ENCODE peak calls at places on chromosomes 13 and 19, in ten cellular contexts. One of them, this sample, is unnamed. For H3K4me1, the result is how much of the 10 kb centered on the place peaks cover.

GRCh38 chr13:39941236-39941635 is 285.8 kb downstream of the COG6 start:
- DNase-seq in A673: no peak
- DNase-seq in fibroblast of lung: no peak
- DNase-seq in colonic mucosa: no peak
- DNase-seq in A549: no peak
- DNase-seq in CD4-positive, alpha-beta memory T cell: no peak
- DNase-seq in IMR-90: no peak
- DNase-seq in heart right ventricle: no peak
- DNase-seq in cardiac muscle cell: no peak
- DNase-seq in CD8-positive, alpha-beta memory T cell: no peak
- DNase-seq in this sample: no peak

GRCh38 chr13:96391606-96392005 is 301.7 kb downstream of the HS6ST3 start:
- DNase-seq in cardiac muscle cell: no peak
- DNase-seq in IMR-90: no peak
- DNase-seq in fibroblast of lung: no peak
- DNase-seq in colonic mucosa: no peak
- DNase-seq in A673: no peak
- DNase-seq in CD4-positive, alpha-beta memory T cell: no peak
- DNase-seq in heart right ventricle: no peak
- DNase-seq in A549: no peak
- DNase-seq in CD8-positive, alpha-beta memory T cell: no peak
- DNase-seq in this sample: no peak

GRCh38 chr19:3389876-3390361 is 23.5 kb downstream of the NFIC start:
- DNase-seq in CD8-positive, alpha-beta memory T cell: no peak
- DNase-seq in cardiac muscle cell: no peak
- DNase-seq in colonic mucosa: peak
- DNase-seq in fibroblast of lung: no peak
- DNase-seq in CD4-positive, alpha-beta memory T cell: no peak
- DNase-seq in IMR-90: peak
- DNase-seq in heart right ventricle: no peak
- DNase-seq in A673: no peak
- DNase-seq in A549: no peak
- DNase-seq in this sample: no peak

GRCh38 chr19:49430172-49430677 is 5.0 kb downstream of the GFY start:
- DNase-seq in CD4-positive, alpha-beta memory T cell: no peak
- DNase-seq in A549: no peak
- DNase-seq in CD8-positive, alpha-beta memory T cell: no peak
- DNase-seq in heart right ventricle: no peak
- DNase-seq in IMR-90: no peak
- DNase-seq in fibroblast of lung: no peak
- DNase-seq in A673: no peak
- DNase-seq in colonic mucosa: no peak
- DNase-seq in cardiac muscle cell: no peak
- DNase-seq in this sample: no peak

GRCh38 chr13:75372517-75372916 is 109.5 kb downstream of the TBC1D4 start:
- DNase-seq in IMR-90: peak
- DNase-seq in fibroblast of lung: no peak
- DNase-seq in A549: peak
- DNase-seq in cardiac muscle cell: peak
- DNase-seq in CD8-positive, alpha-beta memory T cell: peak
- DNase-seq in A673: peak
- DNase-seq in CD4-positive, alpha-beta memory T cell: peak
- DNase-seq in heart right ventricle: peak
- DNase-seq in colonic mucosa: peak
- DNase-seq in this sample: no peak

GRCh38 chr13:50192272-50192813 is 177.1 kb downstream of the KCNRG start:
- DNase-seq in A549: no peak
- DNase-seq in CD8-positive, alpha-beta memory T cell: no peak
- DNase-seq in heart right ventricle: no peak
- DNase-seq in colonic mucosa: no peak
- DNase-seq in A673: no peak
- DNase-seq in fibroblast of lung: no peak
- DNase-seq in CD4-positive, alpha-beta memory T cell: no peak
- DNase-seq in cardiac muscle cell: no peak
- DNase-seq in IMR-90: no peak
- DNase-seq in this sample: no peak

GRCh38 chr13:53821632-53822031 is 793.0 kb downstream of the OLFM4 start:
- DNase-seq in CD4-positive, alpha-beta memory T cell: no peak
- DNase-seq in CD8-positive, alpha-beta memory T cell: no peak
- DNase-seq in heart right ventricle: no peak
- DNase-seq in fibroblast of lung: no peak
- DNase-seq in cardiac muscle cell: no peak
- DNase-seq in colonic mucosa: no peak
- DNase-seq in A549: no peak
- DNase-seq in IMR-90: no peak
- DNase-seq in A673: no peak
- DNase-seq in this sample: no peak

GRCh38 chr13:111567637-111568036 is 247.2 kb downstream of the TEX29 start:
- DNase-seq in fibroblast of lung: no peak
- DNase-seq in A673: no peak
- DNase-seq in colonic mucosa: no peak
- DNase-seq in heart right ventricle: no peak
- DNase-seq in CD4-positive, alpha-beta memory T cell: no peak
- DNase-seq in A549: no peak
- DNase-seq in cardiac muscle cell: no peak
- DNase-seq in IMR-90: no peak
- DNase-seq in CD8-positive, alpha-beta memory T cell: no peak
- DNase-seq in this sample: no peak

GRCh38 chr19:42276284-42276683 is 7.2 kb downstream of the CIC start:
- DNase-seq in heart right ventricle: peak
- DNase-seq in cardiac muscle cell: no peak
- DNase-seq in A549: no peak
- DNase-seq in IMR-90: no peak
- DNase-seq in CD4-positive, alpha-beta memory T cell: no peak
- DNase-seq in fibroblast of lung: no peak
- DNase-seq in A673: no peak
- DNase-seq in CD8-positive, alpha-beta memory T cell: no peak
- DNase-seq in colonic mucosa: no peak
- DNase-seq in this sample: no peak

GRCh38 chr19:42279148-42279901 is 10.3 kb downstream of the CIC start:
- DNase-seq in IMR-90: no peak
- DNase-seq in cardiac muscle cell: no peak
- DNase-seq in CD4-positive, alpha-beta memory T cell: peak
- DNase-seq in colonic mucosa: no peak
- DNase-seq in heart right ventricle: peak
- DNase-seq in A549: no peak
- DNase-seq in A673: no peak
- DNase-seq in fibroblast of lung: no peak
- DNase-seq in CD8-positive, alpha-beta memory T cell: no peak
- DNase-seq in this sample: no peak

GRCh38 chr19:42276821-42277220 is 7.8 kb downstream of the CIC start:
- DNase-seq in IMR-90: no peak
- DNase-seq in CD4-positive, alpha-beta memory T cell: no peak
- DNase-seq in CD8-positive, alpha-beta memory T cell: no peak
- DNase-seq in fibroblast of lung: no peak
- DNase-seq in colonic mucosa: no peak
- DNase-seq in heart right ventricle: no peak
- DNase-seq in A673: no peak
- DNase-seq in cardiac muscle cell: no peak
- DNase-seq in A549: no peak
- DNase-seq in this sample: no peak

GRCh38 chr19:42279902-42280760 is 11.1 kb downstream of the CIC start:
- DNase-seq in A549: peak
- DNase-seq in cardiac muscle cell: peak
- DNase-seq in IMR-90: peak
- DNase-seq in heart right ventricle: peak
- DNase-seq in fibroblast of lung: peak
- DNase-seq in CD8-positive, alpha-beta memory T cell: peak
- DNase-seq in A673: peak
- DNase-seq in colonic mucosa: peak
- DNase-seq in CD4-positive, alpha-beta memory T cell: peak
- DNase-seq in this sample: peak

DNA sequence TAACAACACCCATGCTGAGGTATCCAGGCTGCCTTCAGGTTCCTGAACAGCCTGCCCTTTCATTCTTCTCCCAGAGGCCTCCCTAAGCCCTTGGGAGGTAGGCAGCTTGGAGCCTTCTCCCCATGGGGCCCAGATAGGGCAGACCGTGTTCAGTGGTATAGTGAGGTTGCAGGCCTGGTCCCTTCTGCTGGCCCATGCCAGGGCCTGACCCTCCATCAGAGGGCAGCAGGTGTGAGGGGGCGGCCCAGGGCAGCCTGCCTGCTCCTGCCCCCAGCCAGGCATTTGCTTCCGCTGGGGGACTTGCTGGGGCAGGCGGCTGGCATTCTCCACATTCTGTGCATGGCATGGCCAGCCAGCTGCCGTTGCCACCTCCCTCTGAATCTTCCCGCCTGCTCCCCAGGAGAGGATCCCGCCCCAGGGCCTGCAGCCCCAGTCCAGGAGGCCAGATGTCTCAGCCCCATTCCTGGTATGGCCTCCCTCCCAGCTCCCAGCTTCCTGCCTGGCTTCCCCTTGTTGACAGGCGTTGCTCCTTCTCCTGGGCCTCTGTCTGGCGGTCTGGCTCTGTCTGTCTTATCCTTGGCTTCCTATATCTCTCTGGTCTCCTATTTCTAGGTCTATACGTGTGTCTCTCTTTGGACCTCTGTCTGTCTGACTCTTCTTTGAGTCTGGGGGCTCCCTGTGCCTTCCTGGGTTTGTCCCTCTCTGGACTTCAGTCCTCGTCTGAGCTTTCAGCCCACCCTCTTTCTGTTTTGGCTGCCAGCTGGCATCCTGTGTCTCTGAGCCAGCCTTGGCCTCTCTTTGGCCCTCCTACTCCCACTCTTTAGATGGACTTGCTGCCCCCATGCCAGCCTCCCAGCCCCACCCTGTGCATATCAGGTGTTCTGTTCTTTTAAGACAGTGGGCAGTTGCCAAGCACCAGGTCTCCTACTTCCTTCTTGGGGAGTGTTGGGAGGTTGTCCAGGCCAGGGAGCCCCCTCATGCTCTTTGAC is 9.1 kb downstream of the CIC start:
- DNase-seq in IMR-90: no peak
- DNase-seq in cardiac muscle cell: peak
- DNase-seq in CD8-positive, alpha-beta memory T cell: no peak
- DNase-seq in colonic mucosa: peak
- DNase-seq in CD4-positive, alpha-beta memory T cell: no peak
- DNase-seq in A673: no peak
- DNase-seq in fibroblast of lung: peak
- DNase-seq in A549: no peak
- DNase-seq in heart right ventricle: peak
- DNase-seq in this sample: no peak
- H3K4me1 ChIP-seq in IMR-90: under half
- H3K4me1 ChIP-seq in cardiac muscle cell: under half
- H3K4me1 ChIP-seq in CD8-positive, alpha-beta memory T cell: half or more
- H3K4me1 ChIP-seq in colonic mucosa: under half
- H3K4me1 ChIP-seq in CD4-positive, alpha-beta memory T cell: half or more
- H3K4me1 ChIP-seq in A673: under half
- H3K4me1 ChIP-seq in fibroblast of lung: under half
- H3K4me1 ChIP-seq in A549: under half
- H3K4me1 ChIP-seq in heart right ventricle: half or more
- H3K4me1 ChIP-seq in this sample: under half

GRCh38 chr19:34299576-34299975 is 45.2 kb downstream of the GARRE1 start:
- DNase-seq in A673: no peak
- DNase-seq in CD4-positive, alpha-beta memory T cell: no peak
- DNase-seq in A549: no peak
- DNase-seq in cardiac muscle cell: no peak
- DNase-seq in heart right ventricle: no peak
- DNase-seq in IMR-90: no peak
- DNase-seq in fibroblast of lung: no peak
- DNase-seq in colonic mucosa: no peak
- DNase-seq in CD8-positive, alpha-beta memory T cell: no peak
- DNase-seq in this sample: no peak

GRCh38 chr19:34298891-34299510 is 44.6 kb downstream of the GARRE1 start:
- DNase-seq in IMR-90: no peak
- DNase-seq in A673: no peak
- DNase-seq in cardiac muscle cell: no peak
- DNase-seq in fibroblast of lung: no peak
- DNase-seq in colonic mucosa: peak
- DNase-seq in A549: no peak
- DNase-seq in CD8-positive, alpha-beta memory T cell: no peak
- DNase-seq in CD4-positive, alpha-beta memory T cell: no peak
- DNase-seq in heart right ventricle: no peak
- DNase-seq in this sample: no peak

GRCh38 chr19:34291235-34291634 is 36.9 kb downstream of the GARRE1 start:
- DNase-seq in colonic mucosa: no peak
- DNase-seq in A549: no peak
- DNase-seq in CD8-positive, alpha-beta memory T cell: no peak
- DNase-seq in CD4-positive, alpha-beta memory T cell: no peak
- DNase-seq in IMR-90: no peak
- DNase-seq in fibroblast of lung: no peak
- DNase-seq in cardiac muscle cell: no peak
- DNase-seq in heart right ventricle: no peak
- DNase-seq in A673: no peak
- DNase-seq in this sample: no peak

GRCh38 chr19:34300380-34300779 is 46.0 kb downstream of the GARRE1 start:
- DNase-seq in heart right ventricle: no peak
- DNase-seq in A549: no peak
- DNase-seq in colonic mucosa: peak
- DNase-seq in A673: no peak
- DNase-seq in IMR-90: no peak
- DNase-seq in fibroblast of lung: no peak
- DNase-seq in CD4-positive, alpha-beta memory T cell: no peak
- DNase-seq in CD8-positive, alpha-beta memory T cell: no peak
- DNase-seq in cardiac muscle cell: no peak
- DNase-seq in this sample: no peak

GRCh38 chr19:34295103-34295502 is 40.7 kb downstream of the GARRE1 start:
- DNase-seq in colonic mucosa: no peak
- DNase-seq in IMR-90: no peak
- DNase-seq in fibroblast of lung: no peak
- DNase-seq in CD4-positive, alpha-beta memory T cell: no peak
- DNase-seq in A549: no peak
- DNase-seq in cardiac muscle cell: no peak
- DNase-seq in heart right ventricle: no peak
- DNase-seq in A673: no peak
- DNase-seq in CD8-positive, alpha-beta memory T cell: no peak
- DNase-seq in this sample: no peak
- H3K4me1 ChIP-seq in colonic mucosa: under half
- H3K4me1 ChIP-seq in IMR-90: under half
- H3K4me1 ChIP-seq in fibroblast of lung: under half
- H3K4me1 ChIP-seq in CD4-positive, alpha-beta memory T cell: under half
- H3K4me1 ChIP-seq in A549: under half
- H3K4me1 ChIP-seq in cardiac muscle cell: under half
- H3K4me1 ChIP-seq in heart right ventricle: under half
- H3K4me1 ChIP-seq in A673: under half
- H3K4me1 ChIP-seq in CD8-positive, alpha-beta memory T cell: under half
- H3K4me1 ChIP-seq in this sample: under half

GRCh38 chr19:58556633-58557252 is 1.7 kb downstream of the UBE2M start:
- DNase-seq in cardiac muscle cell: no peak
- DNase-seq in A673: no peak
- DNase-seq in CD8-positive, alpha-beta memory T cell: no peak
- DNase-seq in CD4-positive, alpha-beta memory T cell: no peak
- DNase-seq in heart right ventricle: no peak
- DNase-seq in A549: no peak
- DNase-seq in colonic mucosa: peak
- DNase-seq in fibroblast of lung: no peak
- DNase-seq in IMR-90: no peak
- DNase-seq in this sample: no peak
- H3K4me1 ChIP-seq in cardiac muscle cell: under half
- H3K4me1 ChIP-seq in A673: under half
- H3K4me1 ChIP-seq in CD8-positive, alpha-beta memory T cell: half or more
- H3K4me1 ChIP-seq in CD4-positive, alpha-beta memory T cell: half or more
- H3K4me1 ChIP-seq in heart right ventricle: half or more
- H3K4me1 ChIP-seq in A549: under half
- H3K4me1 ChIP-seq in colonic mucosa: under half
- H3K4me1 ChIP-seq in fibroblast of lung: under half
- H3K4me1 ChIP-seq in IMR-90: under half
- H3K4me1 ChIP-seq in this sample: under half

GRCh38 chr19:29668746-29669609 is 3.7 kb downstream of the PLEKHF1 start:
- DNase-seq in IMR-90: no peak
- DNase-seq in CD4-positive, alpha-beta memory T cell: no peak
- DNase-seq in cardiac muscle cell: no peak
- DNase-seq in colonic mucosa: no peak
- DNase-seq in A673: no peak
- DNase-seq in CD8-positive, alpha-beta memory T cell: no peak
- DNase-seq in heart right ventricle: no peak
- DNase-seq in fibroblast of lung: no peak
- DNase-seq in A549: no peak
- DNase-seq in this sample: no peak

GRCh38 chr19:29666634-29667389 is 1.6 kb downstream of the PLEKHF1 start:
- DNase-seq in IMR-90: peak
- DNase-seq in fibroblast of lung: peak
- DNase-seq in CD4-positive, alpha-beta memory T cell: peak
- DNase-seq in A673: peak
- DNase-seq in colonic mucosa: peak
- DNase-seq in heart right ventricle: peak
- DNase-seq in A549: no peak
- DNase-seq in cardiac muscle cell: peak
- DNase-seq in CD8-positive, alpha-beta memory T cell: no peak
- DNase-seq in this sample: no peak

GRCh38 chr19:29665826-29666633 is 769 bp downstream of the PLEKHF1 start:
- DNase-seq in heart right ventricle: peak
- DNase-seq in colonic mucosa: peak
- DNase-seq in IMR-90: peak
- DNase-seq in A549: no peak
- DNase-seq in A673: no peak
- DNase-seq in CD4-positive, alpha-beta memory T cell: peak
- DNase-seq in fibroblast of lung: peak
- DNase-seq in CD8-positive, alpha-beta memory T cell: peak
- DNase-seq in cardiac muscle cell: peak
- DNase-seq in this sample: no peak

GRCh38 chr19:29667941-29668340 is 2.7 kb downstream of the PLEKHF1 start:
- DNase-seq in CD4-positive, alpha-beta memory T cell: peak
- DNase-seq in A673: no peak
- DNase-seq in colonic mucosa: no peak
- DNase-seq in cardiac muscle cell: no peak
- DNase-seq in fibroblast of lung: no peak
- DNase-seq in A549: no peak
- DNase-seq in IMR-90: no peak
- DNase-seq in CD8-positive, alpha-beta memory T cell: peak
- DNase-seq in heart right ventricle: no peak
- DNase-seq in this sample: no peak

DNA sequence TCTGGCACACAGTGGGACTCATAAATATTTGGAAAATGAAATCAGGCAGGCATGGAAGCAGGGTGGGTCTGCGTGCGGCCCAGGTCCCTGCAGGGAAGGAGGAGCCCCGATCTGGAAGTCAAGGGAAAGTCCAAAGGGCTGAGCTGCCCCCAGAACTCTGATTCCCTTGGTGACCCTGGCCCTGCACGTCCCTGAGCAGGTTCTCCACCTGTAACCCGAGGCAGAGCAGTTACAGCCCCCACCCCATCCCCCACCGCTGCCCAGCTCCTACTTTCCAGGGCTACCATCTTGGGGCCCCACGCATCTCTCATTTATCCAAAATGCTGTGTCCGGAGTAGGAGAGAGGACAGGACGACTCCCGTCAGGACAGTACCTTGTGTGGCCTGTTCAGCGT is 2.1 kb downstream of the PLEKHF1 start:
- DNase-seq in fibroblast of lung: no peak
- DNase-seq in heart right ventricle: no peak
- DNase-seq in CD8-positive, alpha-beta memory T cell: no peak
- DNase-seq in A673: no peak
- DNase-seq in colonic mucosa: no peak
- DNase-seq in cardiac muscle cell: no peak
- DNase-seq in IMR-90: no peak
- DNase-seq in A549: no peak
- DNase-seq in CD4-positive, alpha-beta memory T cell: no peak
- DNase-seq in this sample: no peak
- H3K4me1 ChIP-seq in fibroblast of lung: under half
- H3K4me1 ChIP-seq in heart right ventricle: half or more
- H3K4me1 ChIP-seq in CD8-positive, alpha-beta memory T cell: half or more
- H3K4me1 ChIP-seq in A673: under half
- H3K4me1 ChIP-seq in colonic mucosa: under half
- H3K4me1 ChIP-seq in cardiac muscle cell: under half
- H3K4me1 ChIP-seq in IMR-90: under half
- H3K4me1 ChIP-seq in A549: under half
- H3K4me1 ChIP-seq in CD4-positive, alpha-beta memory T cell: half or more
- H3K4me1 ChIP-seq in this sample: half or more